ENCODE peak calls at places on chromosome 1, in eight cellular contexts. B, V, X, Q, T, C, R and U are unnamed samples.

GRCh38 chr1:34460193-34460592 is 283.5 kb downstream of the C1orf94 start:
- DNase-seq in B (no peak), V (peak), X (no peak), Q (peak), T (peak), C (no peak), R (peak), U (no peak)

GRCh38 chr1:230120949-230121381 is 53.9 kb downstream of the GALNT2 start:
- DNase-seq in B (no peak), V (no peak), X (no peak), Q (no peak), T (peak), C (no peak), R (peak), U (no peak)

GRCh38 chr1:232385221-232385620 is 244.7 kb downstream of the SIPA1L2 start:
- DNase-seq in B (no peak), V (no peak), X (peak), Q (no peak), T (peak), C (peak), R (no peak), U (no peak)

GRCh38 chr1:194277927-194278326 is 1091.5 kb upstream of the B3GALT2 start:
- DNase-seq in B (no peak), V (no peak), X (no peak), Q (no peak), T (no peak), C (no peak), R (no peak), U (no peak)

GRCh38 chr1:228472655-228473054 is 14.5 kb upstream of the RNF187 start:
- DNase-seq in B (no peak), V (no peak), X (no peak), Q (no peak), T (peak), C (peak), R (no peak), U (no peak)

GRCh38 chr1:247118946-247119446 is 14.8 kb upstream of the ZNF669 start:
- DNase-seq in B (no peak), V (no peak), X (no peak), Q (no peak), T (peak), C (no peak), R (peak), U (no peak)

GRCh38 chr1:93025572-93025971 is 53.5 kb upstream of the MTF2 start:
- DNase-seq in B (no peak), V (no peak), X (no peak), Q (no peak), T (no peak), C (no peak), R (no peak), U (no peak)

GRCh38 chr1:20153000-20153418 is 13.9 kb downstream of the PLA2G2F start:
- DNase-seq in B (no peak), V (no peak), X (no peak), Q (no peak), T (peak), C (no peak), R (no peak), U (no peak)

GRCh38 chr1:205500240-205501218 is 3.9 kb upstream of the CDK18 start:
- DNase-seq in B (no peak), V (no peak), X (no peak), Q (no peak), T (peak), C (no peak), R (no peak), U (no peak)

GRCh38 chr1:203926025-203926540 is 64.7 kb downstream of the SNRPE start:
- DNase-seq in B (no peak), V (no peak), X (no peak), Q (no peak), T (peak), C (peak), R (no peak), U (no peak)

GRCh38 chr1:70902211-70902610 is 145.4 kb downstream of the PTGER3 start:
- DNase-seq in B (no peak), V (no peak), X (no peak), Q (no peak), T (no peak), C (no peak), R (no peak), U (no peak)

GRCh38 chr1:84077476-84078107 is 66.5 kb upstream of the PRKACB start:
- DNase-seq in B (peak), V (peak), X (no peak), Q (peak), T (peak), C (peak), R (peak), U (peak)